ENCODE peak calls at places on chromosomes 12 and 14, in four cellular contexts. One of them, this sample, is unnamed.

GRCh38 chr12:89707992-89708792 is 446 bp downstream of the ATP2B1 start:
- DNase-seq in KBM-7: peak; percentile 34
- DNase-seq in HEK293T: peak; percentile 15
- DNase-seq in T47D: peak; percentile 41
- DNase-seq in this sample: peak; percentile 18

GRCh38 chr12:71011261-71011660 is 90.7 kb upstream of the PTPRR start:
- DNase-seq in KBM-7: no peak
- DNase-seq in HEK293T: no peak
- DNase-seq in T47D: no peak
- DNase-seq in this sample: no peak

GRCh38 chr14:79432640-79433039 is 778.7 kb downstream of the DIO2 start:
- DNase-seq in HEK293T: no peak
- DNase-seq in T47D: no peak
- DNase-seq in KBM-7: no peak
- DNase-seq in this sample: no peak

GRCh38 chr14:61196792-61197191 is 84.3 kb downstream of the TMEM30B start:
- DNase-seq in T47D: peak; percentile 33
- DNase-seq in HEK293T: no peak
- DNase-seq in KBM-7: no peak
- DNase-seq in this sample: no peak

GRCh38 chr14:80208426-80208950 is 2.8 kb downstream of the DIO2 start:
- DNase-seq in T47D: no peak
- DNase-seq in HEK293T: no peak
- DNase-seq in KBM-7: no peak
- DNase-seq in this sample: no peak

GRCh38 chr14:104151546-104152245 is 13.3 kb downstream of the KIF26A start:
- DNase-seq in T47D: no peak
- DNase-seq in KBM-7: no peak
- DNase-seq in HEK293T: no peak
- DNase-seq in this sample: no peak

GRCh38 chr12:104166465-104166864 is 28.5 kb upstream of the NFYB start:
- DNase-seq in KBM-7: no peak
- DNase-seq in T47D: no peak
- DNase-seq in HEK293T: no peak
- DNase-seq in this sample: no peak

GRCh38 chr14:87108726-87109125 is 884.3 kb downstream of the GALC start:
- DNase-seq in KBM-7: no peak
- DNase-seq in T47D: no peak
- DNase-seq in HEK293T: no peak
- DNase-seq in this sample: no peak

GRCh38 chr12:102879144-102879763 is 37.8 kb downstream of the PAH start:
- DNase-seq in KBM-7: peak; percentile 78
- DNase-seq in T47D: no peak
- DNase-seq in HEK293T: peak; percentile 52
- DNase-seq in this sample: peak; percentile 55

GRCh38 chr14:99659333-99659741 is 14.4 kb downstream of the HHIPL1 start:
- DNase-seq in HEK293T: no peak
- DNase-seq in KBM-7: no peak
- DNase-seq in T47D: no peak
- DNase-seq in this sample: no peak

GRCh38 chr12:18683603-18684002 is 54.2 kb downstream of the PLCZ1 start:
- DNase-seq in HEK293T: no peak
- DNase-seq in T47D: no peak
- DNase-seq in KBM-7: peak; percentile 3
- DNase-seq in this sample: no peak

GRCh38 chr14:104284107-104284592 is 145.8 kb downstream of the KIF26A start:
- DNase-seq in T47D: no peak
- DNase-seq in KBM-7: no peak
- DNase-seq in HEK293T: no peak
- DNase-seq in this sample: no peak

GRCh38 chr12:89156862-89157262 is 195.4 kb downstream of the DUSP6 start:
- DNase-seq in T47D: no peak
- DNase-seq in HEK293T: no peak
- DNase-seq in KBM-7: peak; percentile 28
- DNase-seq in this sample: no peak

GRCh38 chr12:119780786-119781434 is 96.2 kb downstream of the CIT start:
- DNase-seq in HEK293T: peak; percentile 55
- DNase-seq in KBM-7: no peak
- DNase-seq in T47D: peak; percentile 62
- DNase-seq in this sample: no peak

GRCh38 chr12:117143008-117143532 is 43.9 kb upstream of the TESC start:
- DNase-seq in KBM-7: no peak
- DNase-seq in HEK293T: peak; percentile 47
- DNase-seq in T47D: peak; percentile 53
- DNase-seq in this sample: no peak